ENCODE peak calls at places on chromosomes 4 and X, in ten cellular contexts. E is fibroblast of pulmonary artery; T is GM10248; O is SJSA1; I is endothelial cell; L is upper lobe of right lung; V is activated CD8-positive, alpha-beta T cell treated with anti-CD3 and anti-CD28 coated beads, Interleukin-2, amount 10 ng/mL, durations not matched to agents 7 days and 5 days; N is endodermal cell; W is T follicular helper cell; Q is HuH-7.5. U is an unnamed sample.

GRCh38 chr4:37889849-37890500 is 909 bp upstream of the TBC1D1 start:
- DNase-seq in I (peak), Q (no peak), N (peak), O (no peak), T (no peak), W (no peak), V (no peak), E (no peak), L (no peak), U (no peak)

GRCh38 chr4:108443585-108443984 is 176.8 kb upstream of the RPL34 start:
- DNase-seq in Q (no peak), W (no peak), N (no peak), E (no peak), O (no peak), I (no peak), L (no peak), V (no peak), T (no peak), U (no peak)

GRCh38 chr4:124980276-124980752 is 267.8 kb upstream of the ANKRD50 start:
- DNase-seq in I (no peak), Q (no peak), O (no peak), W (no peak), N (no peak), E (peak), V (no peak), L (no peak), T (no peak), U (no peak)

GRCh38 chr4:22487333-22487732 is 28.5 kb downstream of the ADGRA3 start:
- DNase-seq in W (no peak), N (no peak), O (no peak), V (no peak), T (no peak), L (no peak), E (no peak), I (no peak), Q (no peak), U (no peak)

GRCh38 chr4:58940167-58940566 is 1830.0 kb upstream of the IGFBP7 start:
- DNase-seq in V (no peak), E (no peak), N (no peak), O (no peak), T (no peak), Q (no peak), I (no peak), L (no peak), W (no peak), U (no peak)

GRCh38 chrX:40683245-40683644 is 35.9 kb upstream of the CXorf38 start:
- DNase-seq in N (no peak), T (no peak), W (no peak), V (no peak), O (no peak), I (no peak), L (no peak), E (no peak), Q (no peak), U (no peak)

GRCh38 chr4:19486400-19486799 is 765.3 kb upstream of the SLIT2 start:
- DNase-seq in O (no peak), T (no peak), V (no peak), I (peak), W (no peak), Q (no peak), E (no peak), L (no peak), N (no peak), U (no peak)

GRCh38 chrX:78029663-78030062 is 60.2 kb upstream of the PGAM4 start:
- DNase-seq in N (peak), O (no peak), W (no peak), E (peak), L (no peak), Q (peak), I (peak), V (peak), T (peak), U (no peak)

GRCh38 chr4:83677656-83678055 is 141.7 kb downstream of the GPAT3 start:
- DNase-seq in T (no peak), L (no peak), V (no peak), E (peak), W (no peak), Q (no peak), O (no peak), N (no peak), I (no peak), U (no peak)